ENCODE peak calls at places on chromosomes 6 and 20, in seven cellular contexts. One of them, this sample, is unnamed.

GRCh38 chr20:52748235-52748950 is 223.8 kb upstream of the TSHZ2 start:
- DNase-seq in cardiac muscle cell: no peak
- DNase-seq in stomach: no peak
- DNase-seq in kidney: no peak
- DNase-seq in heart left ventricle: no peak
- DNase-seq in upper lobe of right lung: no peak
- DNase-seq in psoas muscle: no peak
- DNase-seq in this sample: no peak

GRCh38 chr6:56004421-56004820 is 129.0 kb upstream of the BMP5 start:
- DNase-seq in upper lobe of right lung: no peak
- DNase-seq in heart left ventricle: no peak
- DNase-seq in psoas muscle: no peak
- DNase-seq in kidney: no peak
- DNase-seq in stomach: no peak
- DNase-seq in cardiac muscle cell: no peak
- DNase-seq in this sample: peak

GRCh38 chr20:38590682-38591483 is 9.9 kb downstream of the ADIG start:
- DNase-seq in kidney: no peak
- DNase-seq in stomach: no peak
- DNase-seq in cardiac muscle cell: no peak
- DNase-seq in heart left ventricle: no peak
- DNase-seq in upper lobe of right lung: no peak
- DNase-seq in psoas muscle: no peak
- DNase-seq in this sample: no peak

GRCh38 chr6:149938571-149939462 is 3.0 kb upstream of the ULBP2 start:
- DNase-seq in kidney: peak
- DNase-seq in heart left ventricle: no peak
- DNase-seq in psoas muscle: no peak
- DNase-seq in upper lobe of right lung: no peak
- DNase-seq in stomach: no peak
- DNase-seq in cardiac muscle cell: no peak
- DNase-seq in this sample: no peak

GRCh38 chr6:11744753-11745152 is 33.9 kb downstream of the ADTRP start:
- DNase-seq in kidney: no peak
- DNase-seq in cardiac muscle cell: no peak
- DNase-seq in stomach: peak
- DNase-seq in psoas muscle: peak
- DNase-seq in upper lobe of right lung: no peak
- DNase-seq in heart left ventricle: peak
- DNase-seq in this sample: no peak

GRCh38 chr6:111921108-111921507 is 47.9 kb upstream of the FYN start:
- DNase-seq in heart left ventricle: no peak
- DNase-seq in cardiac muscle cell: no peak
- DNase-seq in kidney: no peak
- DNase-seq in stomach: no peak
- DNase-seq in psoas muscle: no peak
- DNase-seq in upper lobe of right lung: no peak
- DNase-seq in this sample: no peak

GRCh38 chr6:156949376-156949775 is 172.2 kb downstream of the ARID1B start:
- DNase-seq in heart left ventricle: no peak
- DNase-seq in cardiac muscle cell: no peak
- DNase-seq in stomach: no peak
- DNase-seq in upper lobe of right lung: no peak
- DNase-seq in psoas muscle: no peak
- DNase-seq in kidney: no peak
- DNase-seq in this sample: peak

GRCh38 chr20:483791-484644 is 21.7 kb upstream of the TBC1D20 start:
- DNase-seq in kidney: no peak
- DNase-seq in psoas muscle: peak
- DNase-seq in upper lobe of right lung: no peak
- DNase-seq in stomach: no peak
- DNase-seq in cardiac muscle cell: no peak
- DNase-seq in heart left ventricle: peak
- DNase-seq in this sample: no peak

GRCh38 chr20:58084566-58084965 is 143.9 kb downstream of the ANKRD60 start:
- DNase-seq in psoas muscle: no peak
- DNase-seq in upper lobe of right lung: no peak
- DNase-seq in kidney: no peak
- DNase-seq in cardiac muscle cell: no peak
- DNase-seq in heart left ventricle: peak
- DNase-seq in stomach: no peak
- DNase-seq in this sample: no peak

GRCh38 chr6:73203098-73203497 is 22.2 kb downstream of the KHDC1L start:
- DNase-seq in psoas muscle: no peak
- DNase-seq in cardiac muscle cell: no peak
- DNase-seq in heart left ventricle: no peak
- DNase-seq in upper lobe of right lung: no peak
- DNase-seq in kidney: no peak
- DNase-seq in stomach: no peak
- DNase-seq in this sample: no peak

GRCh38 chr6:25229671-25230321 is 49.4 kb upstream of the CARMIL1 start:
- DNase-seq in stomach: no peak
- DNase-seq in psoas muscle: no peak
- DNase-seq in cardiac muscle cell: no peak
- DNase-seq in kidney: no peak
- DNase-seq in heart left ventricle: no peak
- DNase-seq in upper lobe of right lung: no peak
- DNase-seq in this sample: peak

GRCh38 chr6:49410564-49410963 is 52.5 kb downstream of the MMUT start:
- DNase-seq in upper lobe of right lung: no peak
- DNase-seq in kidney: no peak
- DNase-seq in psoas muscle: no peak
- DNase-seq in cardiac muscle cell: no peak
- DNase-seq in stomach: no peak
- DNase-seq in heart left ventricle: no peak
- DNase-seq in this sample: no peak

GRCh38 chr6:53066059-53066406 is 829 bp downstream of the FBXO9 start:
- DNase-seq in upper lobe of right lung: peak
- DNase-seq in psoas muscle: peak
- DNase-seq in heart left ventricle: peak
- DNase-seq in cardiac muscle cell: no peak
- DNase-seq in stomach: peak
- DNase-seq in kidney: peak
- DNase-seq in this sample: peak

GRCh38 chr6:96468681-96469224 is 52.9 kb upstream of the UFL1 start:
- DNase-seq in psoas muscle: no peak
- DNase-seq in heart left ventricle: no peak
- DNase-seq in cardiac muscle cell: no peak
- DNase-seq in stomach: no peak
- DNase-seq in kidney: no peak
- DNase-seq in upper lobe of right lung: no peak
- DNase-seq in this sample: no peak

GRCh38 chr6:136093835-136094234 is 156.3 kb downstream of the MTFR2 start:
- DNase-seq in stomach: no peak
- DNase-seq in upper lobe of right lung: no peak
- DNase-seq in psoas muscle: no peak
- DNase-seq in heart left ventricle: no peak
- DNase-seq in kidney: no peak
- DNase-seq in cardiac muscle cell: no peak
- DNase-seq in this sample: no peak

GRCh38 chr20:63625771-63626423 is 1.0 kb downstream of the GMEB2 start:
- DNase-seq in heart left ventricle: no peak
- DNase-seq in psoas muscle: no peak
- DNase-seq in cardiac muscle cell: peak
- DNase-seq in upper lobe of right lung: peak
- DNase-seq in stomach: no peak
- DNase-seq in kidney: peak
- DNase-seq in this sample: no peak

GRCh38 chr20:50292324-50293243 is 102.0 kb downstream of the CEBPB start:
- DNase-seq in upper lobe of right lung: peak
- DNase-seq in heart left ventricle: peak
- DNase-seq in psoas muscle: peak
- DNase-seq in stomach: peak
- DNase-seq in kidney: peak
- DNase-seq in cardiac muscle cell: no peak
- DNase-seq in this sample: peak

GRCh38 chr6:136288566-136289326 is 900 bp downstream of the BCLAF1 start:
- DNase-seq in heart left ventricle: peak
- DNase-seq in cardiac muscle cell: peak
- DNase-seq in kidney: peak
- DNase-seq in upper lobe of right lung: peak
- DNase-seq in psoas muscle: peak
- DNase-seq in stomach: peak
- DNase-seq in this sample: peak

GRCh38 chr6:3229566-3230274 is 2.3 kb upstream of the TUBB2B start:
- DNase-seq in stomach: no peak
- DNase-seq in heart left ventricle: no peak
- DNase-seq in cardiac muscle cell: peak
- DNase-seq in kidney: no peak
- DNase-seq in upper lobe of right lung: no peak
- DNase-seq in psoas muscle: peak
- DNase-seq in this sample: no peak

GRCh38 chr6:56956481-56956880 is 1.6 kb downstream of the BEND6 start:
- DNase-seq in cardiac muscle cell: no peak
- DNase-seq in heart left ventricle: no peak
- DNase-seq in kidney: no peak
- DNase-seq in psoas muscle: no peak
- DNase-seq in upper lobe of right lung: no peak
- DNase-seq in stomach: no peak
- DNase-seq in this sample: no peak

GRCh38 chr6:19811397-19812079 is 25.6 kb upstream of the ID4 start:
- DNase-seq in stomach: no peak
- DNase-seq in kidney: no peak
- DNase-seq in psoas muscle: no peak
- DNase-seq in cardiac muscle cell: no peak
- DNase-seq in heart left ventricle: no peak
- DNase-seq in upper lobe of right lung: no peak
- DNase-seq in this sample: no peak

GRCh38 chr6:138575257-138575656 is 76.0 kb upstream of the NHSL1 start:
- DNase-seq in kidney: no peak
- DNase-seq in stomach: no peak
- DNase-seq in upper lobe of right lung: no peak
- DNase-seq in heart left ventricle: no peak
- DNase-seq in psoas muscle: no peak
- DNase-seq in cardiac muscle cell: no peak
- DNase-seq in this sample: no peak

GRCh38 chr6:53492860-53493634 is 51.9 kb downstream of the GCLC start:
- DNase-seq in heart left ventricle: no peak
- DNase-seq in cardiac muscle cell: peak
- DNase-seq in psoas muscle: no peak
- DNase-seq in upper lobe of right lung: no peak
- DNase-seq in stomach: no peak
- DNase-seq in kidney: no peak
- DNase-seq in this sample: peak

GRCh38 chr20:59518881-59519706 is 85.2 kb upstream of the PHACTR3 start:
- DNase-seq in stomach: peak
- DNase-seq in kidney: no peak
- DNase-seq in cardiac muscle cell: peak
- DNase-seq in upper lobe of right lung: no peak
- DNase-seq in heart left ventricle: no peak
- DNase-seq in psoas muscle: no peak
- DNase-seq in this sample: peak

GRCh38 chr6:6931047-6932025 is 176.4 kb upstream of the RREB1 start:
- DNase-seq in cardiac muscle cell: no peak
- DNase-seq in upper lobe of right lung: no peak
- DNase-seq in kidney: no peak
- DNase-seq in heart left ventricle: no peak
- DNase-seq in psoas muscle: no peak
- DNase-seq in stomach: no peak
- DNase-seq in this sample: no peak

GRCh38 chr20:22601361-22602141 is 17.2 kb upstream of the FOXA2 start:
- DNase-seq in cardiac muscle cell: no peak
- DNase-seq in kidney: no peak
- DNase-seq in upper lobe of right lung: no peak
- DNase-seq in heart left ventricle: no peak
- DNase-seq in stomach: peak
- DNase-seq in psoas muscle: no peak
- DNase-seq in this sample: no peak

GRCh38 chr6:11675610-11676009 is 103.0 kb downstream of the ADTRP start:
- DNase-seq in psoas muscle: no peak
- DNase-seq in heart left ventricle: no peak
- DNase-seq in upper lobe of right lung: no peak
- DNase-seq in cardiac muscle cell: no peak
- DNase-seq in stomach: no peak
- DNase-seq in kidney: no peak
- DNase-seq in this sample: no peak

GRCh38 chr20:43963872-43964791 is 49.5 kb downstream of the TOX2 start:
- DNase-seq in kidney: no peak
- DNase-seq in cardiac muscle cell: no peak
- DNase-seq in psoas muscle: peak
- DNase-seq in heart left ventricle: peak
- DNase-seq in upper lobe of right lung: peak
- DNase-seq in stomach: no peak
- DNase-seq in this sample: no peak
- TF ChIP-seq CTCF in kidney: no peak
- TF ChIP-seq CTCF in cardiac muscle cell: peak
- TF ChIP-seq CTCF in psoas muscle: no peak
- TF ChIP-seq CTCF in heart left ventricle: no peak
- TF ChIP-seq CTCF in upper lobe of right lung: no peak
- TF ChIP-seq CTCF in stomach: no peak
- TF ChIP-seq CTCF in this sample: no peak

GRCh38 chr6:43271103-43271815 is 26.8 kb upstream of the SLC22A7 start:
- DNase-seq in upper lobe of right lung: no peak
- DNase-seq in kidney: no peak
- DNase-seq in heart left ventricle: no peak
- DNase-seq in stomach: no peak
- DNase-seq in psoas muscle: no peak
- DNase-seq in cardiac muscle cell: no peak
- DNase-seq in this sample: no peak
- H3K27ac ChIP-seq in upper lobe of right lung: no peak
- H3K27ac ChIP-seq in kidney: peak
- H3K27ac ChIP-seq in heart left ventricle: no peak
- H3K27ac ChIP-seq in stomach: no peak
- H3K27ac ChIP-seq in psoas muscle: no peak
- H3K27ac ChIP-seq in cardiac muscle cell: no peak
- H3K27ac ChIP-seq in this sample: no peak

DNA sequence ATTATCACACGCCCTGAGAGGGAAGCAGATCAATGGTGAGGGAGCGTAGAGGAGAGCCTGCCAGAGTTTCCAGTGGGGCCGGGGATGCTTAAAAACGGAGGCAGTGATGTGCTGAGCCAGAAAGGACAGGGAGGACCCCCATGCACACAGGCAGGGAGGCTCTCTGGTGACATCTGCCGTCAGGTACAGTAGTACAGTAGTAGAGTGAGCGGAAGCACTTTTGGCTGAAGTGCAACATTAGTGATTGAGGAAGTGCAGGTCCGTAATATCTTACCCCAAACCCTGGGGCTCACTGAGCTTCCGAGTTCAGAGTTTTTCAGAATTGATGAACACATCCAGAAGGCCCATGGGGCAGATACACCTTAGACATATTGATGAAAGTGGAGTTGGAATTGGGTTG is 42.1 kb downstream of the GFRA4 start:
- DNase-seq in kidney: no peak
- DNase-seq in stomach: no peak
- DNase-seq in heart left ventricle: no peak
- DNase-seq in psoas muscle: no peak
- DNase-seq in cardiac muscle cell: peak
- DNase-seq in upper lobe of right lung: no peak
- DNase-seq in this sample: no peak
- TF ChIP-seq CTCF in kidney: no peak
- TF ChIP-seq CTCF in stomach: no peak
- TF ChIP-seq CTCF in heart left ventricle: no peak
- TF ChIP-seq CTCF in psoas muscle: no peak
- TF ChIP-seq CTCF in cardiac muscle cell: no peak
- TF ChIP-seq CTCF in upper lobe of right lung: no peak
- TF ChIP-seq CTCF in this sample: no peak

DNA sequence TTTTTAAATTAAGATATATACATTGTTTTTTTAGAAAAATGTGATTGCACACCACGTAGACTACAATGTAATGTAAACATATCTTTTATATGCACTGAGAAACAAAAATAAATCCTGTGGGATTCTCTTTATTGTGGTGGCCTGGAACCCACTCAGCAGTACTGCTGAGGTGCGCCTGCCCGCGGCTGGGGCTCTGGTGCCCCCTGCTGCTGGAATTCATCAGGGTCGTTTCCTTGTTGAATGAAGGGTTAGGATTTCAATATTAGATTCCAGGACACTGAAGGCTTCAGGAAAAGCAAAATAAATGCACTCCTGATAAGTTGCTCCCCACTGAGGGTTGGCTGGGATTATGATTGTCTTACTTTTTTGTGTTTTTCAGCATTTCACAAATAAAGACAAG is 175.8 kb upstream of the GGTLC1 start:
- DNase-seq in kidney: no peak
- DNase-seq in heart left ventricle: no peak
- DNase-seq in cardiac muscle cell: peak
- DNase-seq in psoas muscle: no peak
- DNase-seq in stomach: no peak
- DNase-seq in upper lobe of right lung: no peak
- DNase-seq in this sample: no peak
- H3K27ac ChIP-seq in kidney: no peak
- H3K27ac ChIP-seq in heart left ventricle: no peak
- H3K27ac ChIP-seq in cardiac muscle cell: no peak
- H3K27ac ChIP-seq in psoas muscle: no peak
- H3K27ac ChIP-seq in stomach: no peak
- H3K27ac ChIP-seq in upper lobe of right lung: no peak
- H3K27ac ChIP-seq in this sample: no peak

This sample was measured in RWPE1.